ENCODE peak calls at places on chromosome 18, in ten cellular contexts. One of them, this sample, is unnamed.

GRCh38 chr18:37657413-37657965 is 91.9 kb upstream of the CELF4 start:
- DNase-seq in NCI-H1105: no peak
- DNase-seq in mucosa of descending colon: no peak
- DNase-seq in H4: no peak
- DNase-seq in A172: no peak
- DNase-seq in activated naive CD8-positive, alpha-beta T cell treated with anti-CD3 and anti-CD28 coated beads for 36 hours: no peak
- DNase-seq in ACHN: no peak
- DNase-seq in activated CD4-positive, alpha-beta memory T cell treated with anti-CD3 and anti-CD28 coated beads, Interleukin-2, amount 10 ng/mL, durations not matched to agents 7 days and 5 days: no peak
- DNase-seq in RCC 7860: no peak
- DNase-seq in stimulated activated CD8-positive, alpha-beta memory T cell treated with anti-CD3 and anti-CD28 coated beads, Interleukin-2, amount 100 ng/mL, for 48 hours: no peak
- DNase-seq in this sample: no peak

GRCh38 chr18:8625693-8626092 is 16.5 kb downstream of the RAB12 start:
- DNase-seq in NCI-H1105: no peak
- DNase-seq in activated CD4-positive, alpha-beta memory T cell treated with anti-CD3 and anti-CD28 coated beads, Interleukin-2, amount 10 ng/mL, durations not matched to agents 7 days and 5 days: no peak
- DNase-seq in H4: no peak
- DNase-seq in ACHN: no peak
- DNase-seq in A172: no peak
- DNase-seq in stimulated activated CD8-positive, alpha-beta memory T cell treated with anti-CD3 and anti-CD28 coated beads, Interleukin-2, amount 100 ng/mL, for 48 hours: no peak
- DNase-seq in activated naive CD8-positive, alpha-beta T cell treated with anti-CD3 and anti-CD28 coated beads for 36 hours: no peak
- DNase-seq in mucosa of descending colon: no peak
- DNase-seq in RCC 7860: no peak
- DNase-seq in this sample: no peak

GRCh38 chr18:32918692-32919250 is 145.9 kb upstream of the KLHL14 start:
- DNase-seq in RCC 7860: no peak
- DNase-seq in ACHN: no peak
- DNase-seq in activated CD4-positive, alpha-beta memory T cell treated with anti-CD3 and anti-CD28 coated beads, Interleukin-2, amount 10 ng/mL, durations not matched to agents 7 days and 5 days: no peak
- DNase-seq in stimulated activated CD8-positive, alpha-beta memory T cell treated with anti-CD3 and anti-CD28 coated beads, Interleukin-2, amount 100 ng/mL, for 48 hours: no peak
- DNase-seq in A172: no peak
- DNase-seq in mucosa of descending colon: no peak
- DNase-seq in NCI-H1105: no peak
- DNase-seq in activated naive CD8-positive, alpha-beta T cell treated with anti-CD3 and anti-CD28 coated beads for 36 hours: no peak
- DNase-seq in H4: no peak
- DNase-seq in this sample: no peak

GRCh38 chr18:59898609-59899297 is 1.0 kb upstream of the PMAIP1 start:
- DNase-seq in mucosa of descending colon: peak
- DNase-seq in H4: no peak
- DNase-seq in ACHN: no peak
- DNase-seq in NCI-H1105: no peak
- DNase-seq in activated CD4-positive, alpha-beta memory T cell treated with anti-CD3 and anti-CD28 coated beads, Interleukin-2, amount 10 ng/mL, durations not matched to agents 7 days and 5 days: no peak
- DNase-seq in activated naive CD8-positive, alpha-beta T cell treated with anti-CD3 and anti-CD28 coated beads for 36 hours: no peak
- DNase-seq in stimulated activated CD8-positive, alpha-beta memory T cell treated with anti-CD3 and anti-CD28 coated beads, Interleukin-2, amount 100 ng/mL, for 48 hours: no peak
- DNase-seq in RCC 7860: no peak
- DNase-seq in A172: no peak
- DNase-seq in this sample: no peak

GRCh38 chr18:9422816-9423519 is 52.3 kb upstream of the RALBP1 start:
- DNase-seq in H4: no peak
- DNase-seq in activated CD4-positive, alpha-beta memory T cell treated with anti-CD3 and anti-CD28 coated beads, Interleukin-2, amount 10 ng/mL, durations not matched to agents 7 days and 5 days: no peak
- DNase-seq in A172: peak
- DNase-seq in mucosa of descending colon: peak
- DNase-seq in activated naive CD8-positive, alpha-beta T cell treated with anti-CD3 and anti-CD28 coated beads for 36 hours: no peak
- DNase-seq in stimulated activated CD8-positive, alpha-beta memory T cell treated with anti-CD3 and anti-CD28 coated beads, Interleukin-2, amount 100 ng/mL, for 48 hours: no peak
- DNase-seq in NCI-H1105: no peak
- DNase-seq in ACHN: no peak
- DNase-seq in RCC 7860: no peak
- DNase-seq in this sample: peak

GRCh38 chr18:14936313-14936712 is 188.3 kb downstream of the ANKRD30B start:
- DNase-seq in A172: no peak
- DNase-seq in ACHN: no peak
- DNase-seq in activated CD4-positive, alpha-beta memory T cell treated with anti-CD3 and anti-CD28 coated beads, Interleukin-2, amount 10 ng/mL, durations not matched to agents 7 days and 5 days: no peak
- DNase-seq in NCI-H1105: no peak
- DNase-seq in H4: no peak
- DNase-seq in activated naive CD8-positive, alpha-beta T cell treated with anti-CD3 and anti-CD28 coated beads for 36 hours: no peak
- DNase-seq in stimulated activated CD8-positive, alpha-beta memory T cell treated with anti-CD3 and anti-CD28 coated beads, Interleukin-2, amount 100 ng/mL, for 48 hours: no peak
- DNase-seq in mucosa of descending colon: peak
- DNase-seq in RCC 7860: no peak
- DNase-seq in this sample: no peak

GRCh38 chr18:77088977-77089795 is 43.4 kb downstream of the MBP start:
- DNase-seq in ACHN: no peak
- DNase-seq in activated naive CD8-positive, alpha-beta T cell treated with anti-CD3 and anti-CD28 coated beads for 36 hours: no peak
- DNase-seq in activated CD4-positive, alpha-beta memory T cell treated with anti-CD3 and anti-CD28 coated beads, Interleukin-2, amount 10 ng/mL, durations not matched to agents 7 days and 5 days: no peak
- DNase-seq in stimulated activated CD8-positive, alpha-beta memory T cell treated with anti-CD3 and anti-CD28 coated beads, Interleukin-2, amount 100 ng/mL, for 48 hours: no peak
- DNase-seq in H4: no peak
- DNase-seq in mucosa of descending colon: no peak
- DNase-seq in A172: no peak
- DNase-seq in RCC 7860: no peak
- DNase-seq in NCI-H1105: no peak
- DNase-seq in this sample: peak

GRCh38 chr18:49625021-49625691 is 63.3 kb downstream of the LIPG start:
- DNase-seq in activated naive CD8-positive, alpha-beta T cell treated with anti-CD3 and anti-CD28 coated beads for 36 hours: no peak
- DNase-seq in stimulated activated CD8-positive, alpha-beta memory T cell treated with anti-CD3 and anti-CD28 coated beads, Interleukin-2, amount 100 ng/mL, for 48 hours: no peak
- DNase-seq in RCC 7860: peak
- DNase-seq in A172: no peak
- DNase-seq in mucosa of descending colon: no peak
- DNase-seq in NCI-H1105: no peak
- DNase-seq in activated CD4-positive, alpha-beta memory T cell treated with anti-CD3 and anti-CD28 coated beads, Interleukin-2, amount 10 ng/mL, durations not matched to agents 7 days and 5 days: no peak
- DNase-seq in H4: no peak
- DNase-seq in ACHN: no peak
- DNase-seq in this sample: peak

GRCh38 chr18:69400253-69400975 is at the start of gene DOK6:
- DNase-seq in H4: peak
- DNase-seq in A172: no peak
- DNase-seq in activated naive CD8-positive, alpha-beta T cell treated with anti-CD3 and anti-CD28 coated beads for 36 hours: peak
- DNase-seq in ACHN: no peak
- DNase-seq in stimulated activated CD8-positive, alpha-beta memory T cell treated with anti-CD3 and anti-CD28 coated beads, Interleukin-2, amount 100 ng/mL, for 48 hours: no peak
- DNase-seq in mucosa of descending colon: peak
- DNase-seq in NCI-H1105: peak
- DNase-seq in activated CD4-positive, alpha-beta memory T cell treated with anti-CD3 and anti-CD28 coated beads, Interleukin-2, amount 10 ng/mL, durations not matched to agents 7 days and 5 days: no peak
- DNase-seq in RCC 7860: no peak
- DNase-seq in this sample: peak

GRCh38 chr18:37501136-37501535 is 64.5 kb downstream of the CELF4 start:
- DNase-seq in ACHN: no peak
- DNase-seq in activated naive CD8-positive, alpha-beta T cell treated with anti-CD3 and anti-CD28 coated beads for 36 hours: no peak
- DNase-seq in stimulated activated CD8-positive, alpha-beta memory T cell treated with anti-CD3 and anti-CD28 coated beads, Interleukin-2, amount 100 ng/mL, for 48 hours: no peak
- DNase-seq in A172: no peak
- DNase-seq in activated CD4-positive, alpha-beta memory T cell treated with anti-CD3 and anti-CD28 coated beads, Interleukin-2, amount 10 ng/mL, durations not matched to agents 7 days and 5 days: no peak
- DNase-seq in mucosa of descending colon: no peak
- DNase-seq in H4: no peak
- DNase-seq in RCC 7860: no peak
- DNase-seq in NCI-H1105: no peak
- DNase-seq in this sample: no peak

GRCh38 chr18:23585897-23586248 is 433 bp downstream of the NPC1 start:
- DNase-seq in A172: peak
- DNase-seq in stimulated activated CD8-positive, alpha-beta memory T cell treated with anti-CD3 and anti-CD28 coated beads, Interleukin-2, amount 100 ng/mL, for 48 hours: no peak
- DNase-seq in activated naive CD8-positive, alpha-beta T cell treated with anti-CD3 and anti-CD28 coated beads for 36 hours: no peak
- DNase-seq in RCC 7860: no peak
- DNase-seq in activated CD4-positive, alpha-beta memory T cell treated with anti-CD3 and anti-CD28 coated beads, Interleukin-2, amount 10 ng/mL, durations not matched to agents 7 days and 5 days: no peak
- DNase-seq in NCI-H1105: no peak
- DNase-seq in mucosa of descending colon: no peak
- DNase-seq in ACHN: no peak
- DNase-seq in H4: no peak
- DNase-seq in this sample: no peak

GRCh38 chr18:58625839-58626238 is 3.1 kb downstream of the ALPK2 start:
- DNase-seq in ACHN: no peak
- DNase-seq in mucosa of descending colon: no peak
- DNase-seq in stimulated activated CD8-positive, alpha-beta memory T cell treated with anti-CD3 and anti-CD28 coated beads, Interleukin-2, amount 100 ng/mL, for 48 hours: no peak
- DNase-seq in NCI-H1105: no peak
- DNase-seq in H4: no peak
- DNase-seq in activated CD4-positive, alpha-beta memory T cell treated with anti-CD3 and anti-CD28 coated beads, Interleukin-2, amount 10 ng/mL, durations not matched to agents 7 days and 5 days: no peak
- DNase-seq in activated naive CD8-positive, alpha-beta T cell treated with anti-CD3 and anti-CD28 coated beads for 36 hours: no peak
- DNase-seq in A172: no peak
- DNase-seq in RCC 7860: no peak
- DNase-seq in this sample: no peak

GRCh38 chr18:25621682-25622081 is 269.7 kb upstream of the ZNF521 start:
- DNase-seq in ACHN: no peak
- DNase-seq in RCC 7860: no peak
- DNase-seq in stimulated activated CD8-positive, alpha-beta memory T cell treated with anti-CD3 and anti-CD28 coated beads, Interleukin-2, amount 100 ng/mL, for 48 hours: no peak
- DNase-seq in mucosa of descending colon: no peak
- DNase-seq in activated CD4-positive, alpha-beta memory T cell treated with anti-CD3 and anti-CD28 coated beads, Interleukin-2, amount 10 ng/mL, durations not matched to agents 7 days and 5 days: no peak
- DNase-seq in NCI-H1105: no peak
- DNase-seq in H4: no peak
- DNase-seq in activated naive CD8-positive, alpha-beta T cell treated with anti-CD3 and anti-CD28 coated beads for 36 hours: no peak
- DNase-seq in A172: no peak
- DNase-seq in this sample: no peak

GRCh38 chr18:75477913-75478312 is 50.4 kb upstream of the SMIM21 start:
- DNase-seq in H4: peak
- DNase-seq in A172: no peak
- DNase-seq in mucosa of descending colon: no peak
- DNase-seq in ACHN: peak
- DNase-seq in RCC 7860: no peak
- DNase-seq in NCI-H1105: no peak
- DNase-seq in stimulated activated CD8-positive, alpha-beta memory T cell treated with anti-CD3 and anti-CD28 coated beads, Interleukin-2, amount 100 ng/mL, for 48 hours: no peak
- DNase-seq in activated CD4-positive, alpha-beta memory T cell treated with anti-CD3 and anti-CD28 coated beads, Interleukin-2, amount 10 ng/mL, durations not matched to agents 7 days and 5 days: no peak
- DNase-seq in activated naive CD8-positive, alpha-beta T cell treated with anti-CD3 and anti-CD28 coated beads for 36 hours: no peak
- DNase-seq in this sample: no peak

GRCh38 chr18:60534539-60534938 is 162.0 kb upstream of the MC4R start:
- DNase-seq in activated naive CD8-positive, alpha-beta T cell treated with anti-CD3 and anti-CD28 coated beads for 36 hours: no peak
- DNase-seq in A172: peak
- DNase-seq in NCI-H1105: no peak
- DNase-seq in ACHN: no peak
- DNase-seq in RCC 7860: no peak
- DNase-seq in mucosa of descending colon: no peak
- DNase-seq in activated CD4-positive, alpha-beta memory T cell treated with anti-CD3 and anti-CD28 coated beads, Interleukin-2, amount 10 ng/mL, durations not matched to agents 7 days and 5 days: no peak
- DNase-seq in stimulated activated CD8-positive, alpha-beta memory T cell treated with anti-CD3 and anti-CD28 coated beads, Interleukin-2, amount 100 ng/mL, for 48 hours: no peak
- DNase-seq in H4: peak
- DNase-seq in this sample: no peak

GRCh38 chr18:80229766-80230745 is 17.3 kb downstream of the PARD6G start:
- DNase-seq in H4: no peak
- DNase-seq in stimulated activated CD8-positive, alpha-beta memory T cell treated with anti-CD3 and anti-CD28 coated beads, Interleukin-2, amount 100 ng/mL, for 48 hours: no peak
- DNase-seq in RCC 7860: no peak
- DNase-seq in mucosa of descending colon: no peak
- DNase-seq in activated naive CD8-positive, alpha-beta T cell treated with anti-CD3 and anti-CD28 coated beads for 36 hours: no peak
- DNase-seq in A172: no peak
- DNase-seq in NCI-H1105: no peak
- DNase-seq in activated CD4-positive, alpha-beta memory T cell treated with anti-CD3 and anti-CD28 coated beads, Interleukin-2, amount 10 ng/mL, durations not matched to agents 7 days and 5 days: no peak
- DNase-seq in ACHN: no peak
- DNase-seq in this sample: no peak

GRCh38 chr18:74271656-74272055 is 20.1 kb downstream of the CYB5A start:
- DNase-seq in mucosa of descending colon: no peak
- DNase-seq in activated naive CD8-positive, alpha-beta T cell treated with anti-CD3 and anti-CD28 coated beads for 36 hours: no peak
- DNase-seq in RCC 7860: no peak
- DNase-seq in NCI-H1105: no peak
- DNase-seq in stimulated activated CD8-positive, alpha-beta memory T cell treated with anti-CD3 and anti-CD28 coated beads, Interleukin-2, amount 100 ng/mL, for 48 hours: no peak
- DNase-seq in activated CD4-positive, alpha-beta memory T cell treated with anti-CD3 and anti-CD28 coated beads, Interleukin-2, amount 10 ng/mL, durations not matched to agents 7 days and 5 days: no peak
- DNase-seq in H4: no peak
- DNase-seq in ACHN: no peak
- DNase-seq in A172: no peak
- DNase-seq in this sample: no peak

GRCh38 chr18:48670751-48671560 is 132.1 kb downstream of the CTIF start:
- DNase-seq in H4: no peak
- DNase-seq in stimulated activated CD8-positive, alpha-beta memory T cell treated with anti-CD3 and anti-CD28 coated beads, Interleukin-2, amount 100 ng/mL, for 48 hours: no peak
- DNase-seq in RCC 7860: no peak
- DNase-seq in NCI-H1105: no peak
- DNase-seq in activated naive CD8-positive, alpha-beta T cell treated with anti-CD3 and anti-CD28 coated beads for 36 hours: no peak
- DNase-seq in mucosa of descending colon: no peak
- DNase-seq in ACHN: no peak
- DNase-seq in A172: no peak
- DNase-seq in activated CD4-positive, alpha-beta memory T cell treated with anti-CD3 and anti-CD28 coated beads, Interleukin-2, amount 10 ng/mL, durations not matched to agents 7 days and 5 days: no peak
- DNase-seq in this sample: no peak

GRCh38 chr18:50231621-50232020 is 34.7 kb downstream of the CFAP53 start:
- DNase-seq in RCC 7860: no peak
- DNase-seq in activated naive CD8-positive, alpha-beta T cell treated with anti-CD3 and anti-CD28 coated beads for 36 hours: no peak
- DNase-seq in mucosa of descending colon: no peak
- DNase-seq in stimulated activated CD8-positive, alpha-beta memory T cell treated with anti-CD3 and anti-CD28 coated beads, Interleukin-2, amount 100 ng/mL, for 48 hours: no peak
- DNase-seq in NCI-H1105: no peak
- DNase-seq in ACHN: no peak
- DNase-seq in activated CD4-positive, alpha-beta memory T cell treated with anti-CD3 and anti-CD28 coated beads, Interleukin-2, amount 10 ng/mL, durations not matched to agents 7 days and 5 days: no peak
- DNase-seq in A172: no peak
- DNase-seq in H4: no peak
- DNase-seq in this sample: no peak

GRCh38 chr18:62435435-62436031 is 87.3 kb upstream of the ZCCHC2 start:
- DNase-seq in mucosa of descending colon: peak
- DNase-seq in NCI-H1105: no peak
- DNase-seq in RCC 7860: no peak
- DNase-seq in activated CD4-positive, alpha-beta memory T cell treated with anti-CD3 and anti-CD28 coated beads, Interleukin-2, amount 10 ng/mL, durations not matched to agents 7 days and 5 days: no peak
- DNase-seq in A172: no peak
- DNase-seq in ACHN: no peak
- DNase-seq in stimulated activated CD8-positive, alpha-beta memory T cell treated with anti-CD3 and anti-CD28 coated beads, Interleukin-2, amount 100 ng/mL, for 48 hours: no peak
- DNase-seq in activated naive CD8-positive, alpha-beta T cell treated with anti-CD3 and anti-CD28 coated beads for 36 hours: no peak
- DNase-seq in H4: no peak
- DNase-seq in this sample: no peak

GRCh38 chr18:48003426-48004349 is 73.2 kb upstream of the SMAD2 start:
- DNase-seq in H4: peak
- DNase-seq in activated CD4-positive, alpha-beta memory T cell treated with anti-CD3 and anti-CD28 coated beads, Interleukin-2, amount 10 ng/mL, durations not matched to agents 7 days and 5 days: no peak
- DNase-seq in stimulated activated CD8-positive, alpha-beta memory T cell treated with anti-CD3 and anti-CD28 coated beads, Interleukin-2, amount 100 ng/mL, for 48 hours: no peak
- DNase-seq in NCI-H1105: no peak
- DNase-seq in activated naive CD8-positive, alpha-beta T cell treated with anti-CD3 and anti-CD28 coated beads for 36 hours: no peak
- DNase-seq in A172: peak
- DNase-seq in RCC 7860: peak
- DNase-seq in mucosa of descending colon: peak
- DNase-seq in ACHN: peak
- DNase-seq in this sample: peak

GRCh38 chr18:24530630-24531111 is 70.2 kb downstream of the HRH4 start:
- DNase-seq in activated CD4-positive, alpha-beta memory T cell treated with anti-CD3 and anti-CD28 coated beads, Interleukin-2, amount 10 ng/mL, durations not matched to agents 7 days and 5 days: no peak
- DNase-seq in activated naive CD8-positive, alpha-beta T cell treated with anti-CD3 and anti-CD28 coated beads for 36 hours: peak
- DNase-seq in A172: peak
- DNase-seq in NCI-H1105: no peak
- DNase-seq in mucosa of descending colon: no peak
- DNase-seq in H4: peak
- DNase-seq in ACHN: peak
- DNase-seq in stimulated activated CD8-positive, alpha-beta memory T cell treated with anti-CD3 and anti-CD28 coated beads, Interleukin-2, amount 100 ng/mL, for 48 hours: peak
- DNase-seq in RCC 7860: peak
- DNase-seq in this sample: peak

GRCh38 chr18:32440478-32440877 is 30.2 kb downstream of the GAREM1 start:
- DNase-seq in RCC 7860: no peak
- DNase-seq in H4: no peak
- DNase-seq in activated CD4-positive, alpha-beta memory T cell treated with anti-CD3 and anti-CD28 coated beads, Interleukin-2, amount 10 ng/mL, durations not matched to agents 7 days and 5 days: no peak
- DNase-seq in A172: no peak
- DNase-seq in activated naive CD8-positive, alpha-beta T cell treated with anti-CD3 and anti-CD28 coated beads for 36 hours: no peak
- DNase-seq in mucosa of descending colon: no peak
- DNase-seq in NCI-H1105: no peak
- DNase-seq in ACHN: no peak
- DNase-seq in stimulated activated CD8-positive, alpha-beta memory T cell treated with anti-CD3 and anti-CD28 coated beads, Interleukin-2, amount 100 ng/mL, for 48 hours: no peak
- DNase-seq in this sample: no peak

GRCh38 chr18:69947361-69948106 is at the start of gene CD226:
- DNase-seq in A172: no peak
- DNase-seq in activated CD4-positive, alpha-beta memory T cell treated with anti-CD3 and anti-CD28 coated beads, Interleukin-2, amount 10 ng/mL, durations not matched to agents 7 days and 5 days: peak
- DNase-seq in H4: no peak
- DNase-seq in mucosa of descending colon: no peak
- DNase-seq in activated naive CD8-positive, alpha-beta T cell treated with anti-CD3 and anti-CD28 coated beads for 36 hours: peak
- DNase-seq in ACHN: no peak
- DNase-seq in NCI-H1105: no peak
- DNase-seq in RCC 7860: no peak
- DNase-seq in stimulated activated CD8-positive, alpha-beta memory T cell treated with anti-CD3 and anti-CD28 coated beads, Interleukin-2, amount 100 ng/mL, for 48 hours: no peak
- DNase-seq in this sample: no peak

GRCh38 chr18:49733896-49734585 is 79.3 kb downstream of the ACAA2 start:
- DNase-seq in stimulated activated CD8-positive, alpha-beta memory T cell treated with anti-CD3 and anti-CD28 coated beads, Interleukin-2, amount 100 ng/mL, for 48 hours: no peak
- DNase-seq in H4: no peak
- DNase-seq in RCC 7860: no peak
- DNase-seq in NCI-H1105: no peak
- DNase-seq in activated CD4-positive, alpha-beta memory T cell treated with anti-CD3 and anti-CD28 coated beads, Interleukin-2, amount 10 ng/mL, durations not matched to agents 7 days and 5 days: no peak
- DNase-seq in activated naive CD8-positive, alpha-beta T cell treated with anti-CD3 and anti-CD28 coated beads for 36 hours: no peak
- DNase-seq in A172: no peak
- DNase-seq in mucosa of descending colon: no peak
- DNase-seq in ACHN: no peak
- DNase-seq in this sample: no peak

GRCh38 chr18:22485808-22486244 is 68.1 kb upstream of the CTAGE1 start:
- DNase-seq in RCC 7860: no peak
- DNase-seq in activated naive CD8-positive, alpha-beta T cell treated with anti-CD3 and anti-CD28 coated beads for 36 hours: no peak
- DNase-seq in ACHN: no peak
- DNase-seq in NCI-H1105: no peak
- DNase-seq in mucosa of descending colon: no peak
- DNase-seq in activated CD4-positive, alpha-beta memory T cell treated with anti-CD3 and anti-CD28 coated beads, Interleukin-2, amount 10 ng/mL, durations not matched to agents 7 days and 5 days: no peak
- DNase-seq in H4: no peak
- DNase-seq in stimulated activated CD8-positive, alpha-beta memory T cell treated with anti-CD3 and anti-CD28 coated beads, Interleukin-2, amount 100 ng/mL, for 48 hours: no peak
- DNase-seq in A172: no peak
- DNase-seq in this sample: no peak

GRCh38 chr18:65750421-65751144 is at the start of gene CDH7:
- DNase-seq in mucosa of descending colon: no peak
- DNase-seq in ACHN: no peak
- DNase-seq in NCI-H1105: no peak
- DNase-seq in RCC 7860: no peak
- DNase-seq in stimulated activated CD8-positive, alpha-beta memory T cell treated with anti-CD3 and anti-CD28 coated beads, Interleukin-2, amount 100 ng/mL, for 48 hours: no peak
- DNase-seq in H4: peak
- DNase-seq in A172: no peak
- DNase-seq in activated naive CD8-positive, alpha-beta T cell treated with anti-CD3 and anti-CD28 coated beads for 36 hours: no peak
- DNase-seq in activated CD4-positive, alpha-beta memory T cell treated with anti-CD3 and anti-CD28 coated beads, Interleukin-2, amount 10 ng/mL, durations not matched to agents 7 days and 5 days: no peak
- DNase-seq in this sample: no peak

GRCh38 chr18:21303913-21304312 is 61.9 kb downstream of the GREB1L start:
- DNase-seq in mucosa of descending colon: no peak
- DNase-seq in stimulated activated CD8-positive, alpha-beta memory T cell treated with anti-CD3 and anti-CD28 coated beads, Interleukin-2, amount 100 ng/mL, for 48 hours: no peak
- DNase-seq in activated naive CD8-positive, alpha-beta T cell treated with anti-CD3 and anti-CD28 coated beads for 36 hours: no peak
- DNase-seq in activated CD4-positive, alpha-beta memory T cell treated with anti-CD3 and anti-CD28 coated beads, Interleukin-2, amount 10 ng/mL, durations not matched to agents 7 days and 5 days: no peak
- DNase-seq in RCC 7860: no peak
- DNase-seq in H4: no peak
- DNase-seq in A172: peak
- DNase-seq in NCI-H1105: no peak
- DNase-seq in ACHN: no peak
- DNase-seq in this sample: no peak

This sample was measured in Caki2.